ENCODE peak calls at places on chromosomes 1 and 21, in six cellular contexts. K, S, F, C, R and J are unnamed samples.

GRCh38 chr1:238589843-238590435 is 699.2 kb upstream of the ZP4 start:
- DNase-seq in K (no peak), S (no peak), F (no peak), C (no peak), R (no peak), J (no peak)

GRCh38 chr1:7253118-7253480 is 467.8 kb downstream of the CAMTA1 start:
- DNase-seq in K (no peak), S (no peak), F (no peak), C (no peak), R (no peak), J (no peak)

GRCh38 chr1:5758859-5759578 is 233.2 kb downstream of the NPHP4 start:
- DNase-seq in K (no peak), S (no peak), F (no peak), C (no peak), R (no peak), J (no peak)

GRCh38 chr1:6026095-6026809 is 19.4 kb upstream of the KCNAB2 start:
- DNase-seq in K (peak), S (peak), F (peak), C (peak), R (peak), J (no peak)

GRCh38 chr1:13801232-13801631 is 101.2 kb downstream of the PRDM2 start:
- DNase-seq in K (no peak), S (no peak), F (no peak), C (no peak), R (no peak), J (no peak)

GRCh38 chr1:23923592-23924495 is 10.7 kb upstream of the CNR2 start:
- DNase-seq in K (no peak), S (no peak), F (no peak), C (no peak), R (no peak), J (no peak)

GRCh38 chr21:31873696-31874599 is 1.1 kb downstream of the HUNK start:
- DNase-seq in K (peak), S (no peak), F (peak), C (peak), R (no peak), J (peak)

GRCh38 chr21:33229776-33230517 is at the start of gene IFNAR2:
- DNase-seq in K (peak), S (peak), F (peak), C (peak), R (peak), J (peak)

GRCh38 chr1:6281511-6282402 is 20.9 kb upstream of the GPR153 start:
- DNase-seq in K (no peak), S (no peak), F (peak), C (no peak), R (no peak), J (no peak)

GRCh38 chr1:34286547-34286946 is 109.8 kb downstream of the C1orf94 start:
- DNase-seq in K (no peak), S (no peak), F (no peak), C (no peak), R (no peak), J (no peak)

GRCh38 chr1:72056516-72056915 is 225.8 kb downstream of the NEGR1 start:
- DNase-seq in K (no peak), S (no peak), F (no peak), C (no peak), R (no peak), J (no peak)

GRCh38 chr1:111406325-111406768 is 21.2 kb downstream of the OVGP1 start:
- DNase-seq in K (no peak), S (peak), F (no peak), C (peak), R (no peak), J (no peak)

GRCh38 chr1:152565535-152566215 is 905 bp downstream of the LCE3E start:
- DNase-seq in K (no peak), S (no peak), F (no peak), C (no peak), R (no peak), J (no peak)

GRCh38 chr1:42981406-42981805 is 22.7 kb upstream of the SLC2A1 start:
- DNase-seq in K (no peak), S (no peak), F (no peak), C (no peak), R (no peak), J (no peak)

GRCh38 chr1:16093611-16094010 is 20.2 kb upstream of the FAM131C start:
- DNase-seq in K (no peak), S (no peak), F (no peak), C (no peak), R (no peak), J (no peak)

GRCh38 chr1:35707253-35708178 is 11.2 kb downstream of the C1orf216 start:
- DNase-seq in K (no peak), S (peak), F (no peak), C (peak), R (peak), J (peak)

GRCh38 chr1:13935336-13935735 is 235.3 kb downstream of the PRDM2 start:
- DNase-seq in K (no peak), S (no peak), F (no peak), C (no peak), R (no peak), J (no peak)

GRCh38 chr1:44212355-44213221 is 683 bp upstream of the DMAP1 start:
- DNase-seq in K (no peak), S (peak), F (no peak), C (peak), R (no peak), J (no peak)